ENCODE peak calls at places on chromosomes 1 and 21, in eight cellular contexts. H is stomach, L is K562, W is SJCRH30, M is SJSA1, A is GM23338, I is GM23248, E is heart right ventricle. B is an unnamed sample. For H3K27me3, the result is how much of the 10 kb centered on the place peaks cover.

GRCh38 chr1:53902235-53902920 is 8.4 kb downstream of the DIO1 start:
- DNase-seq in H (no peak), L (no peak), W (peak), M (no peak), A (no peak), I (no peak), E (no peak), B (no peak)

GRCh38 chr21:25562660-25563059 is 44.6 kb downstream of the MRPL39 start:
- DNase-seq in H (no peak), L (no peak), W (no peak), M (no peak), A (no peak), I (peak), E (no peak), B (no peak)

GRCh38 chr1:109392788-109393580 is 4.7 kb downstream of the SORT1 start:
- DNase-seq in H (peak), L (peak), W (peak), M (peak), A (no peak), I (peak), E (peak), B (peak)

GRCh38 chr1:73901656-73902276 is 296.2 kb downstream of the LRRIQ3 start:
- DNase-seq in H (no peak), L (no peak), W (no peak), M (no peak), A (no peak), I (no peak), E (no peak), B (no peak)

GRCh38 chr1:162902372-162902771 is 41.4 kb upstream of the CCDC190 start:
- DNase-seq in H (no peak), L (no peak), W (no peak), M (no peak), A (no peak), I (peak), E (no peak), B (no peak)

GRCh38 chr1:85323770-85324169 is 47.3 kb upstream of the BCL10 start:
- DNase-seq in H (no peak), L (no peak), W (no peak), M (no peak), A (no peak), I (no peak), E (no peak), B (no peak)

GRCh38 chr1:106555571-106555970 is 500.9 kb upstream of the PRMT6 start:
- DNase-seq in H (no peak), L (no peak), W (no peak), M (no peak), A (no peak), I (no peak), E (no peak), B (no peak)

GRCh38 chr1:47809301-47810084 is 187.7 kb downstream of the TRABD2B start:
- DNase-seq in H (no peak), L (no peak), W (peak), M (peak), A (no peak), I (no peak), E (no peak), B (no peak)

GRCh38 chr1:231934797-231935196 is 308.2 kb downstream of the DISC1 start:
- DNase-seq in H (no peak), L (peak), W (peak), M (no peak), A (no peak), I (no peak), E (no peak), B (no peak)

GRCh38 chr21:38646213-38646837 is 148.0 kb upstream of the ERG start:
- DNase-seq in H (no peak), L (no peak), W (no peak), M (no peak), A (no peak), I (peak), E (no peak), B (no peak)

DNA sequence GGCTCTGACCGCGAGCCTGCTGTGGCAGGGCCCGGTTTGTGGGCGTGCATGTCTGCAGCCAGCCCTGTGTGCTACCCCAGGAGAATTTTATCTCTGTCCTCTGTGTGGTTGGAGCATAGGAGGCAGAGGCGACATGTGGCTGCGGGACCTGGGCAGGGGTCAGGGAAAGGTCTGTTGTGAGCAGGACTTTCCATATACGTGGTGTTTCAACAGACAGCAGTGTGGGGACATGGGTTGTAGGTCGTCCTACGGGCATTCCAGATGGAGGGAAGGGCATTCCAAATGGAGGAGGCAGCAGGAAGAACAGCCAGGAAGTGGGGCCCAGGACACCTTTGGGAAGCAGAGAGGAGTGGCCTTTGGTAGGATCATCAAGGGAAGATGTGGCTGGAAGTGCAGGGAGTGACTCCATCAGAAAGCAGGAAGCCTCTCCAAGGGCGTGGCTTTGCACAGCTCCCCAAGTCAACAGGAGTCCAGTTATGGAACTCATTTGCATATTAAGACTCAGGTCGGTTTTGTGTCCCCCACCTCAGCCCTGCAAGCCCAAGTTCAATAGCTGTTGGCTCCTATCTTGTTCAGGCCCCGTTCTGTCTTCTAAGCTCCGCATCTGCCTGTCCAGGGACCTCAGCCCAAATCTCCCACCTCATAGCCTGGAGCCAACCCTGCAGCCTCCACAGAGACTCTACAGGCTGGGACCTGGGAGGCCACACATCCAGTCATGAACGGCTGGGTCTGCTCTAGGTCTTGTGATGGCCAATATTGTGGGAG is 309.1 kb downstream of the MATN1 start:
- DNase-seq in H (no peak), L (peak), W (no peak), M (no peak), A (no peak), I (no peak), E (no peak), B (no peak)
- H3K27me3 ChIP-seq in H (under half), L (under half), W (under half), M (under half), A (under half), I (under half), E (half or more), B (under half)

GRCh38 chr1:37472281-37472680 is 2.1 kb upstream of the ZC3H12A start:
- DNase-seq in H (no peak), L (no peak), W (no peak), M (no peak), A (no peak), I (no peak), E (no peak), B (no peak)
- H3K4me3 ChIP-seq in H (no peak), L (no peak), W (no peak), M (no peak), A (no peak), I (peak), E (no peak), B (no peak)

DNA sequence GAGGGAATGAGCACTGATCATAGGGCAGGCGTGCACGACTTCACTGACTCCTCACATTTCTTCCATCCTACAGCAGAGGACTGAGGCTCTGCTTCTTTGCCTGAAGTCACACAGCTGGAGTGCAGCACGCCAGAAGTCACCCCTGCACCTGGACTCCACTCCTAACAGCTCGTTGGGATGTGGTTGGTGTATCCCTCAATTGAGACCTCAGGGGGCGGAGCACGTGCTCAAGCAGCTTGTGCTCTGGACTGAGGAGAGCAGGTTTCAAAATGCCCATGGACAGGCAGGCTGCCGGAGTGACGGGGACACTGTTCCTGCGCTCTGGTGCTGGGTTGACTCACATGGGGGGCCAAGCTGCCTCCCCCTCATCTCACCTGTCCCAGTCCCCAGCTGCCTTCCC is 13.9 kb downstream of the CHIT1 start:
- DNase-seq in H (no peak), L (no peak), W (peak), M (no peak), A (peak), I (no peak), E (no peak), B (no peak)
- H3K27ac ChIP-seq in H (no peak), L (no peak), W (no peak), M (no peak), A (no peak), I (no peak), E (no peak), B (no peak)

DNA sequence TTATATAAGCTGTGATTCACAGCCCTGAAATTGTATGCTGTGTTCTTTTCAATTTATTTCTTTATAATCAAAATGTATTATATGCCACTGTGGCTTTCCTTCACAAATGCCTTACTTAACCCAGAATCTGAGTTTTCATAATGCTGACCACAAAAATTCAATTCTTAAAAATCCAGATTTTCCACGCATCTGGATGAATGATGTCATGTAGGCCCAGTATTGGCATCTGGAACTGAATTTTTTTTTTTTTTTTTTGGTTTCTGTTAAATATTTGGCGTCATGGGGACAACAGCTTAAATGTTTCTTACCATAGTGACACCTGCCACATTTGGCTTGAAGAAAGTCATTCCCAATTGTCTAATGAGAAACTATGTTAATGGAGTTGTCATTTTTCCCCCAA is 296.8 kb downstream of the TM2D1 start:
- DNase-seq in H (no peak), L (no peak), W (peak), M (no peak), A (no peak), I (peak), E (no peak), B (no peak)
- H3K27me3 ChIP-seq in H (under half), L (under half), W (under half), M (under half), A (under half), I (under half), E (under half), B (under half)

GRCh38 chr1:64572222-64572900 is 102.4 kb downstream of the CACHD1 start:
- DNase-seq in H (no peak), L (no peak), W (peak), M (no peak), A (peak), I (no peak), E (no peak), B (no peak)
- H3K4me3 ChIP-seq in H (no peak), L (no peak), W (no peak), M (no peak), A (peak), I (no peak), E (no peak), B (no peak)

DNA sequence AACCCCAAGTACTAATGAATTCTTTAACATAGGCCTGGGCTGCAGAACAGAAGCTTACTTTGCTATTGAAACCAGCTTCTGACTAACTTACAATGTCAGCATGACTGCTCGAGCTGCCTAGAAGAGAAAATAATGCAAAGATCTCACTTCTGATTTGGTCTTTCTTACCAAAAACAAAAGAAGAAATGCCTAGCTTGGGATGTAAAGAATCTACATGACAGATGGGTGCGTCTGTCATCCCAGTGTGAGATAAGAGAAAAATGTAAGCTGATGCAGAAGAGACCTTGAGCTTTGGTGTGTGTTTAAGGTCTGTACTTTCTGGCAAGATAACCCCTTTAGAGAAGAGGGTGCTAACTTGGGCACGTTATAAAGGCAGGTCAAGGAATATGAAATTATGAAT is 3.6 kb downstream of the FAM20B start:
- DNase-seq in H (no peak), L (peak), W (no peak), M (no peak), A (peak), I (no peak), E (no peak), B (no peak)
- H3K27ac ChIP-seq in H (no peak), L (peak), W (no peak), M (no peak), A (no peak), I (no peak), E (peak), B (no peak)

DNA sequence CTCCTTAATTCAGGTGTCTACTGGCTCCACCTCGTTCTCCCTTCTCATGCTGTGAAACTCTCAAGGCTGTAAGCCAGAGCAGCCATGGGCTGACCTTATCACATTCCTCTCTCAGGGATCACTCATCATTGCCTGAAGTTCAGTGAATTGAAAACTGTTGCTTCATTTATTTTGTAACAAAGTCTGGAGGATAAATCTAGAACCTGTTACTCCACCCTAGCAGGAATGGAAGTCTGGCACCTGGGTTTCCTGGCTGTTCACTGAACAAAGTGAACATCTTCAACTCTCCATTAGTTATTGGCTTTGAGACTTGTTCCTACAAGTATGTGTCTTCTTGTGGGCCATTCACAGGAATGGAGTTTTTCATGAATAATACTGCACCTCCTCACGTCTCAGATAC is 584.1 kb downstream of the PTPRU start:
- DNase-seq in H (no peak), L (no peak), W (no peak), M (no peak), A (no peak), I (no peak), E (no peak), B (no peak)
- H3K27me3 ChIP-seq in H (under half), L (under half), W (under half), M (under half), A (under half), I (under half), E (under half), B (under half)

GRCh38 chr1:174200746-174201145 is 41.4 kb downstream of the RABGAP1L start:
- DNase-seq in H (no peak), L (no peak), W (no peak), M (no peak), A (no peak), I (no peak), E (no peak), B (no peak)

GRCh38 chr1:174209347-174210187 is 50.2 kb downstream of the RABGAP1L start:
- DNase-seq in H (no peak), L (no peak), W (no peak), M (no peak), A (no peak), I (no peak), E (no peak), B (no peak)

GRCh38 chr1:174206148-174206826 is 47.0 kb downstream of the RABGAP1L start:
- DNase-seq in H (no peak), L (no peak), W (no peak), M (no peak), A (no peak), I (peak), E (no peak), B (no peak)

GRCh38 chr1:174204697-174205308 is 45.5 kb downstream of the RABGAP1L start:
- DNase-seq in H (no peak), L (peak), W (no peak), M (no peak), A (no peak), I (no peak), E (no peak), B (no peak)
- H3K4me3 ChIP-seq in H (no peak), L (peak), W (no peak), M (no peak), A (no peak), I (no peak), E (no peak), B (no peak)